ENCODE peak calls at places on chromosomes 6 and 20, in seven cellular contexts. One of them, this sample, is unnamed. For H3K36me3 and H3K27me3, the result is how much of the 10 kb centered on the place peaks cover.

GRCh38 chr6:9138856-9139426 is 703.6 kb upstream of the SLC35B3 start:
- DNase-seq in kidney epithelial cell: no peak
- DNase-seq in pancreas: no peak
- DNase-seq in fibroblast of lung: peak
- DNase-seq in tibial nerve: no peak
- DNase-seq in aorta: no peak
- DNase-seq in upper lobe of left lung: no peak
- DNase-seq in this sample: peak

GRCh38 chr20:10848810-10849370 is 175.1 kb upstream of the JAG1 start:
- DNase-seq in pancreas: no peak
- DNase-seq in kidney epithelial cell: peak
- DNase-seq in fibroblast of lung: peak
- DNase-seq in upper lobe of left lung: no peak
- DNase-seq in tibial nerve: no peak
- DNase-seq in aorta: no peak
- DNase-seq in this sample: peak

GRCh38 chr6:138422861-138423260 is 18.8 kb downstream of the HEBP2 start:
- DNase-seq in kidney epithelial cell: no peak
- DNase-seq in pancreas: no peak
- DNase-seq in upper lobe of left lung: no peak
- DNase-seq in tibial nerve: no peak
- DNase-seq in aorta: no peak
- DNase-seq in fibroblast of lung: no peak
- DNase-seq in this sample: no peak

GRCh38 chr6:88365230-88365629 is 199.1 kb upstream of the CNR1 start:
- DNase-seq in aorta: no peak
- DNase-seq in pancreas: no peak
- DNase-seq in upper lobe of left lung: no peak
- DNase-seq in tibial nerve: no peak
- DNase-seq in fibroblast of lung: no peak
- DNase-seq in kidney epithelial cell: no peak
- DNase-seq in this sample: no peak

GRCh38 chr6:107646776-107647438 is 157.0 kb downstream of the SOBP start:
- DNase-seq in fibroblast of lung: no peak
- DNase-seq in aorta: no peak
- DNase-seq in kidney epithelial cell: no peak
- DNase-seq in upper lobe of left lung: no peak
- DNase-seq in pancreas: no peak
- DNase-seq in tibial nerve: no peak
- DNase-seq in this sample: no peak

GRCh38 chr6:5671604-5672559 is 334.8 kb downstream of the NRN1 start:
- DNase-seq in aorta: no peak
- DNase-seq in upper lobe of left lung: no peak
- DNase-seq in fibroblast of lung: no peak
- DNase-seq in pancreas: no peak
- DNase-seq in tibial nerve: no peak
- DNase-seq in kidney epithelial cell: no peak
- DNase-seq in this sample: no peak

GRCh38 chr20:9409352-9409751 is 105.0 kb upstream of the LAMP5 start:
- DNase-seq in upper lobe of left lung: no peak
- DNase-seq in fibroblast of lung: no peak
- DNase-seq in aorta: no peak
- DNase-seq in kidney epithelial cell: no peak
- DNase-seq in tibial nerve: no peak
- DNase-seq in pancreas: no peak
- DNase-seq in this sample: peak

GRCh38 chr6:131858765-131859490 is 51.1 kb downstream of the ENPP1 start:
- DNase-seq in tibial nerve: no peak
- DNase-seq in pancreas: no peak
- DNase-seq in kidney epithelial cell: peak
- DNase-seq in aorta: no peak
- DNase-seq in upper lobe of left lung: no peak
- DNase-seq in fibroblast of lung: peak
- DNase-seq in this sample: no peak

GRCh38 chr6:12356983-12357972 is 67.1 kb downstream of the EDN1 start:
- DNase-seq in kidney epithelial cell: no peak
- DNase-seq in pancreas: no peak
- DNase-seq in fibroblast of lung: no peak
- DNase-seq in upper lobe of left lung: no peak
- DNase-seq in aorta: no peak
- DNase-seq in tibial nerve: no peak
- DNase-seq in this sample: no peak

GRCh38 chr6:168774381-168774780 is 333.4 kb downstream of the SMOC2 start:
- DNase-seq in tibial nerve: no peak
- DNase-seq in fibroblast of lung: no peak
- DNase-seq in upper lobe of left lung: no peak
- DNase-seq in kidney epithelial cell: no peak
- DNase-seq in pancreas: no peak
- DNase-seq in aorta: no peak
- DNase-seq in this sample: peak

GRCh38 chr6:11202513-11203305 is 29.8 kb downstream of the NEDD9 start:
- DNase-seq in aorta: no peak
- DNase-seq in pancreas: peak
- DNase-seq in tibial nerve: no peak
- DNase-seq in fibroblast of lung: peak
- DNase-seq in upper lobe of left lung: no peak
- DNase-seq in kidney epithelial cell: no peak
- DNase-seq in this sample: no peak

GRCh38 chr20:45258669-45259068 is 4.3 kb upstream of the SLPI start:
- DNase-seq in upper lobe of left lung: no peak
- DNase-seq in fibroblast of lung: no peak
- DNase-seq in pancreas: no peak
- DNase-seq in aorta: no peak
- DNase-seq in tibial nerve: no peak
- DNase-seq in kidney epithelial cell: no peak
- DNase-seq in this sample: no peak

GRCh38 chr6:135851442-135852271 is at the start of gene PDE7B:
- DNase-seq in tibial nerve: peak
- DNase-seq in kidney epithelial cell: peak
- DNase-seq in pancreas: peak
- DNase-seq in upper lobe of left lung: peak
- DNase-seq in fibroblast of lung: peak
- DNase-seq in aorta: peak
- DNase-seq in this sample: peak

GRCh38 chr6:34671801-34672656 is 24.5 kb downstream of the ILRUN start:
- DNase-seq in tibial nerve: no peak
- DNase-seq in kidney epithelial cell: no peak
- DNase-seq in aorta: no peak
- DNase-seq in upper lobe of left lung: peak
- DNase-seq in pancreas: no peak
- DNase-seq in fibroblast of lung: peak
- DNase-seq in this sample: peak

GRCh38 chr6:151617539-151617938 is 123.7 kb downstream of the CCDC170 start:
- DNase-seq in tibial nerve: no peak
- DNase-seq in fibroblast of lung: no peak
- DNase-seq in aorta: no peak
- DNase-seq in upper lobe of left lung: no peak
- DNase-seq in kidney epithelial cell: no peak
- DNase-seq in pancreas: no peak
- DNase-seq in this sample: no peak

GRCh38 chr6:27757307-27757706 is 154.9 kb downstream of the OR2B2 start:
- DNase-seq in fibroblast of lung: peak
- DNase-seq in kidney epithelial cell: no peak
- DNase-seq in upper lobe of left lung: peak
- DNase-seq in pancreas: no peak
- DNase-seq in aorta: no peak
- DNase-seq in tibial nerve: no peak
- DNase-seq in this sample: peak

GRCh38 chr6:86936834-86937218 is 502 bp upstream of the HTR1E start:
- DNase-seq in pancreas: no peak
- DNase-seq in tibial nerve: no peak
- DNase-seq in upper lobe of left lung: no peak
- DNase-seq in fibroblast of lung: no peak
- DNase-seq in kidney epithelial cell: no peak
- DNase-seq in aorta: peak
- DNase-seq in this sample: no peak

GRCh38 chr20:57589728-57590484 is 29.0 kb downstream of the PCK1 start:
- DNase-seq in kidney epithelial cell: no peak
- DNase-seq in pancreas: no peak
- DNase-seq in aorta: peak
- DNase-seq in upper lobe of left lung: no peak
- DNase-seq in tibial nerve: no peak
- DNase-seq in fibroblast of lung: no peak
- DNase-seq in this sample: no peak

DNA sequence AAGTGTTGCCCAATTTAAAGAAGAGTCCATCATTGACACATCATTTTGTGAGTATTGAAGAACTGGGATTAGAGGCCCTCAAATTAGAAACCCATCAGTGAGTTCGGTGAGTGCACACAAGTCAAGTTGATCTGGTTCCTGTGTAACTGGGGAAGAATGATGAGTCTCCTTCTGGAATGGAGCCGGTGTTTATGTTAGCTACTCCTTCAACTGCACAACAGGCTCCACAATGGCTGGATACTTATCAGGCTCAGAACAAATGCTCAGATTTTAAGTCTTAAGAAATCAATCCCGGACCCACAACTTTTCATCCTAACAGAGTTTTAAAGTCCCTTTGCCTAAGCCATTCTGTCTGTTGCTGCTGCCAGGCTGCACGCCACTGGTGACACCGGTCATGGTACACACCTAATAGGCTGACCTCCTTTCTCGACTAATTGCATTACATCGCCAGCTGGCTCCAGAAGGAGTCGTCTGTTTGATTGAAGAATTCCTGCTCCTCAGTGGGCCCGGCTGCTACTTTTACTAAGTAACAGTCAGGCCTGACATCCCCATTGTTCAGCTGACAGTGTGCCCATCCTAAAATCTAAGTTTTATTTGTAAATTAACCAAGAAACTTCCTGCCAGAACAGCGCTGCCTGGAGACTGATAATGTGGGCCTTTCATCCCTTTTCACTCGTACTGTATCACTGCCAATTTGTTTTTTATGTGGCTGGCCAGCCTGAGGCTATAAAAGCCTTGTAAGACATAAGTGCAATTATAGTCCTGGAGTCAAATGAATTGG is 130.4 kb downstream of the INSM1 start:
- DNase-seq in tibial nerve: no peak
- DNase-seq in pancreas: no peak
- DNase-seq in kidney epithelial cell: no peak
- DNase-seq in upper lobe of left lung: no peak
- DNase-seq in aorta: no peak
- DNase-seq in fibroblast of lung: peak
- DNase-seq in this sample: peak
- H3K36me3 ChIP-seq in tibial nerve: under half
- H3K36me3 ChIP-seq in pancreas: under half
- H3K36me3 ChIP-seq in kidney epithelial cell: under half
- H3K36me3 ChIP-seq in upper lobe of left lung: under half
- H3K36me3 ChIP-seq in aorta: under half
- H3K36me3 ChIP-seq in fibroblast of lung: under half
- H3K36me3 ChIP-seq in this sample: under half

DNA sequence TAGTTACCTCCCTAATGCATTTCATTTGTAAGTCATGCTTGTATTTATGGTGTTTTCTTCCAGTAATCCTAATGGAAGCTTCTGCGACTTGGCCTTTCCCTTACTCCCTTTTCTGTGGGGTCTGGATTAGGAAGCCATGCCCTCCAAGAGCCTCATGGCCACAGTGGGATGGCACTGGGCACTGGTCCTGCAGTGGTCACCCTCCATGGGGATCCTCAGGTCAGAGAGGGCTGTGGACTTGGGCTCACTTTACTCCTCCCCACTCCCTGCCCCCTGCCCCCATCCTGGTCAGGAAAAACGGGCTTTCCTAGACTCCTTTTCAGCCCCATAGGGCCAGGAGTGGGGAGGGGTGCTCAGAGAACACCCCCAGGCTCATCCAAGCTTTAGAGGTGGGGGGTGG is 49.9 kb downstream of the EBF4 start:
- DNase-seq in kidney epithelial cell: no peak
- DNase-seq in pancreas: no peak
- DNase-seq in tibial nerve: no peak
- DNase-seq in fibroblast of lung: no peak
- DNase-seq in upper lobe of left lung: no peak
- DNase-seq in aorta: no peak
- DNase-seq in this sample: no peak
- H3K27me3 ChIP-seq in kidney epithelial cell: under half
- H3K27me3 ChIP-seq in pancreas: under half
- H3K27me3 ChIP-seq in tibial nerve: under half
- H3K27me3 ChIP-seq in fibroblast of lung: under half
- H3K27me3 ChIP-seq in upper lobe of left lung: under half
- H3K27me3 ChIP-seq in aorta: under half
- H3K27me3 ChIP-seq in this sample: under half

GRCh38 chr6:154732824-154733609 is at the start of gene SCAF8:
- DNase-seq in fibroblast of lung: peak
- DNase-seq in upper lobe of left lung: peak
- DNase-seq in aorta: peak
- DNase-seq in tibial nerve: peak
- DNase-seq in kidney epithelial cell: no peak
- DNase-seq in pancreas: peak
- DNase-seq in this sample: peak

GRCh38 chr6:154736613-154737259 is 3.5 kb downstream of the SCAF8 start:
- DNase-seq in fibroblast of lung: no peak
- DNase-seq in upper lobe of left lung: no peak
- DNase-seq in pancreas: no peak
- DNase-seq in aorta: no peak
- DNase-seq in kidney epithelial cell: no peak
- DNase-seq in tibial nerve: no peak
- DNase-seq in this sample: no peak

GRCh38 chr6:154731296-154732218 is 1.7 kb upstream of the SCAF8 start:
- DNase-seq in fibroblast of lung: no peak
- DNase-seq in pancreas: no peak
- DNase-seq in tibial nerve: no peak
- DNase-seq in kidney epithelial cell: no peak
- DNase-seq in upper lobe of left lung: no peak
- DNase-seq in aorta: no peak
- DNase-seq in this sample: no peak

GRCh38 chr6:154733610-154734379 is 579 bp downstream of the SCAF8 start:
- DNase-seq in tibial nerve: peak
- DNase-seq in fibroblast of lung: peak
- DNase-seq in pancreas: peak
- DNase-seq in aorta: peak
- DNase-seq in upper lobe of left lung: peak
- DNase-seq in kidney epithelial cell: peak
- DNase-seq in this sample: peak

DNA sequence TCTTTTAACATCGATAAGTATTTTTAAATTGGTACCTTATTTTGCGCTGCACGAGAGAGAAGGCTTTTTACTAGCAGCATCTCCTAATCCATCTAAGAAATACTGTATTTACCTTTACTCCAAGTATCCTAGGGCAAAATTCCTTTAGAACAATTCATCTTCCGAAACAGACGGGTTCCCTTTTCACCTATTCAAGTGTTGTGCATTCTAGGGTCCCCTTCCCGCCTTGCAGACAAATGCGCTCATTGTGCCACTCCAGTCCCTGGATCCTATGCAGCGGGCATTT is 735 bp upstream of the SCAF8 start:
- DNase-seq in aorta: no peak
- DNase-seq in tibial nerve: no peak
- DNase-seq in fibroblast of lung: no peak
- DNase-seq in kidney epithelial cell: no peak
- DNase-seq in pancreas: no peak
- DNase-seq in upper lobe of left lung: no peak
- DNase-seq in this sample: no peak
- H3K4me3 ChIP-seq in aorta: peak
- H3K4me3 ChIP-seq in tibial nerve: peak
- H3K4me3 ChIP-seq in fibroblast of lung: peak
- H3K4me3 ChIP-seq in kidney epithelial cell: peak
- H3K4me3 ChIP-seq in pancreas: peak
- H3K4me3 ChIP-seq in upper lobe of left lung: peak
- H3K4me3 ChIP-seq in this sample: peak

DNA sequence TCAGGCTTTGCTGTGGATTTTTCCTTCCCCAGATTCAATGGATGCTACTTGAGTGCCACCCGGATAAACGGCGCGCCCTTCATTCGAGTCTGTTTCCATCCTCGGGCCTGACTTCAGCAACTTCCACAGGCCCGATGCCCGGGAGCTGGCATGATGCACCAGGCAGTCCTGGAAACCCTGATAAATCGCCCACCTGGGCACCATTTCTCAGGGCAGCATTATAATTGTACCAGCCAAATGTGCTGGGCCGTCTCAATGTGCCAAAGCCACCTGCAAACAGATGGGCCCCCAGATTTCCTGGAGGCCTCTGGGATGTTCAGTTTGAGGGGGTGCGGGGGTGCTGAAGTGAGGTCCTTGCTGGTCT is 65.8 kb downstream of the NOL4L start:
- DNase-seq in pancreas: no peak
- DNase-seq in aorta: peak
- DNase-seq in upper lobe of left lung: no peak
- DNase-seq in fibroblast of lung: no peak
- DNase-seq in kidney epithelial cell: no peak
- DNase-seq in tibial nerve: no peak
- DNase-seq in this sample: no peak
- H3K36me3 ChIP-seq in pancreas: under half
- H3K36me3 ChIP-seq in aorta: under half
- H3K36me3 ChIP-seq in upper lobe of left lung: under half
- H3K36me3 ChIP-seq in fibroblast of lung: under half
- H3K36me3 ChIP-seq in kidney epithelial cell: under half
- H3K36me3 ChIP-seq in tibial nerve: under half
- H3K36me3 ChIP-seq in this sample: under half

This sample was measured in MG63.